ENCODE peak calls at places on chromosomes 12 and 14, in four cellular contexts. V, S, O and M are unnamed samples.

GRCh38 chr14:23984891-23985607 is 3.7 kb upstream of the DHRS4L2 start:
- DNase-seq in V (no peak), S (no peak), O (no peak), M (no peak)

GRCh38 chr14:68148763-68149162 is 329.2 kb downstream of the RAD51B start:
- DNase-seq in V (no peak), S (no peak), O (no peak), M (no peak)

GRCh38 chr14:37638599-37638998 is 43.2 kb downstream of the TTC6 start:
- DNase-seq in V (no peak), S (no peak), O (no peak), M (no peak)

GRCh38 chr14:22819191-22819988 is 4.2 kb upstream of the SLC7A7 start:
- DNase-seq in V (no peak), S (no peak), O (peak; percentile 89), M (peak; percentile 52)

GRCh38 chr12:103626498-103626897 is 39.4 kb downstream of the STAB2 start:
- DNase-seq in V (no peak), S (peak; percentile 67), O (peak; percentile 76), M (peak; percentile 7)

GRCh38 chr14:49581209-49581960 is 4.8 kb downstream of the RPS29 start:
- DNase-seq in V (no peak), S (no peak), O (peak; percentile 55), M (no peak)

GRCh38 chr12:85029456-85029855 is 6.6 kb downstream of the TSPAN19 start:
- DNase-seq in V (no peak), S (no peak), O (no peak), M (no peak)

GRCh38 chr14:69489495-69489894 is 5.0 kb downstream of the PLEKHD1 start:
- DNase-seq in V (no peak), S (no peak), O (no peak), M (no peak)

GRCh38 chr12:96445743-96446655 is 43.4 kb upstream of the CFAP54 start:
- DNase-seq in V (no peak), S (no peak), O (no peak), M (no peak)

GRCh38 chr12:7346571-7347225 is 42.8 kb downstream of the ACSM4 start:
- DNase-seq in V (no peak), S (no peak), O (no peak), M (no peak)

GRCh38 chr12:55850893-55851292 is 8.2 kb upstream of the MMP19 start:
- DNase-seq in V (peak; percentile 28), S (no peak), O (no peak), M (no peak)

GRCh38 chr12:17489452-17489851 is 600.5 kb downstream of the RERGL start:
- DNase-seq in V (no peak), S (no peak), O (peak; percentile 68), M (no peak)

GRCh38 chr14:71725802-71726638 is 206.2 kb upstream of the RGS6 start:
- DNase-seq in V (no peak), S (no peak), O (no peak), M (no peak)

GRCh38 chr12:22856120-22856699 is 231.2 kb downstream of the ETNK1 start:
- DNase-seq in V (no peak), S (no peak), O (no peak), M (no peak)

GRCh38 chr12:106113042-106113441 is 25.7 kb downstream of the NUAK1 start:
- DNase-seq in V (no peak), S (no peak), O (no peak), M (no peak)

GRCh38 chr12:15851919-15852318 is 30.3 kb upstream of the STRAP start:
- DNase-seq in V (no peak), S (no peak), O (no peak), M (no peak)

GRCh38 chr14:73680821-73681220 is 33.4 kb downstream of the PNMA1 start:
- DNase-seq in V (no peak), S (no peak), O (no peak), M (no peak)

GRCh38 chr12:55972906-55973597 is 826 bp upstream of the RAB5B start:
- DNase-seq in V (no peak), S (no peak), O (no peak), M (peak; percentile 24)

GRCh38 chr12:96454396-96454795 is 35.0 kb upstream of the CFAP54 start:
- DNase-seq in V (no peak), S (no peak), O (no peak), M (no peak)

GRCh38 chr12:87827638-87828264 is 201.4 kb downstream of the C12orf50 start:
- DNase-seq in V (no peak), S (no peak), O (no peak), M (no peak)

GRCh38 chr14:105330491-105330895 is 15.9 kb downstream of the PACS2 start:
- DNase-seq in V (no peak), S (peak; percentile 47), O (no peak), M (no peak)

GRCh38 chr12:87848248-87848868 is 180.8 kb downstream of the C12orf50 start:
- DNase-seq in V (no peak), S (no peak), O (no peak), M (no peak)

GRCh38 chr12:63132201-63132600 is 18.8 kb downstream of the AVPR1A start:
- DNase-seq in V (no peak), S (no peak), O (no peak), M (no peak)

GRCh38 chr12:118015306-118015705 is 1.2 kb upstream of the RFC5 start:
- DNase-seq in V (no peak), S (no peak), O (peak; percentile 50), M (no peak)

GRCh38 chr14:86196476-86196875 is 666.5 kb downstream of the FLRT2 start:
- DNase-seq in V (no peak), S (no peak), O (no peak), M (no peak)

GRCh38 chr12:82687020-82687951 is 580 bp downstream of the TMTC2 start:
- DNase-seq in V (peak; percentile 65), S (no peak), O (peak; percentile 92), M (peak; percentile 69)

GRCh38 chr12:50567926-50568325 is 63.1 kb downstream of the DIP2B start:
- DNase-seq in V (no peak), S (no peak), O (no peak), M (no peak)

GRCh38 chr14:70061108-70061507 is 127.6 kb downstream of the SLC8A3 start:
- DNase-seq in V (no peak), S (no peak), O (no peak), M (no peak)

DNA sequence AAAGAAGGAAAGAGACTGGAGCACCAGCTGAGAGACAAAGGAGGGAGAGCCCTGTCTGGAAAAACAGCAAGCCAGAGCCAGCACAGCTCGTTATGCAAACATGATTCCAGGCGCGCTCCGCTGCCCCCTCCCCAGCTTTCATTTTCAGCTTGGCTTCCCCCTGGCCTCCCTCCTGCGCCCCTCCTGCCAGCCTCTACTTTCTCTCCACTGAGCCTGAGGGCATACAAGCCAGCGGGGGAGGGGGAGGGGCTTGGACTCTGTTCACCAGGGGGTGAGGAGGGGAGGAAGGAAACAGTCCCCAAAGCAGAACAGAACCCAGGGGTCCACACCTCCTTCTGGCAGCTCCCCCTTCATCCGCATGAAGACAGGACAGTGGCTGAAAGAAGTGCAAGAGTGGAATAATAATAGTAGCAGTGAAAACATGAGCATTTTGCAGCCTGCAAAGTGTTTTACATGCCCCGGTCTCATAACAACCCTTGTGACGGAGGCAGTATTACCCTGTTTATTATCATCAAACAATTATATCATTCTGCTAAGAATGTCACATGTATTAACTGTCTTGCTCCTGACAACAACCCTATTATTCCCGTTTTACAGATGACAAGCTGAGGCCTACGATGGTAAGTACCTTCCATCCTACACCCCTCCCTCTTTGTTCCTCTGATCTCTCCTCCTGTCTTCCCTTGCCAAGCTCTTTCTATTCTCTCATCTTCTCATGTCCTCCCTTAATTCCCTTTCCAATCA is 24.2 kb downstream of the SMUG1 start:
- DNase-seq in V (no peak), S (no peak), O (peak; percentile 77), M (no peak)
- H3K4me3 ChIP-seq in V (no peak overlapping the region), S (no peak overlapping the region), O (no peak overlapping the region), M (no peak overlapping the region)

GRCh38 chr12:26193539-26193938 is 1.8 kb upstream of the SSPN start:
- DNase-seq in V (no peak), S (no peak), O (no peak), M (no peak)

GRCh38 chr12:26195641-26196423 is 459 bp downstream of the SSPN start:
- DNase-seq in V (peak; percentile 70), S (no peak), O (peak; percentile 84), M (peak; percentile 77)

GRCh38 chr12:26196424-26196722 is 1.0 kb downstream of the SSPN start:
- DNase-seq in V (no peak), S (no peak), O (no peak), M (no peak)

GRCh38 chr12:26197832-26198231 is 2.5 kb downstream of the SSPN start:
- DNase-seq in V (no peak), S (no peak), O (no peak), M (no peak)

DNA sequence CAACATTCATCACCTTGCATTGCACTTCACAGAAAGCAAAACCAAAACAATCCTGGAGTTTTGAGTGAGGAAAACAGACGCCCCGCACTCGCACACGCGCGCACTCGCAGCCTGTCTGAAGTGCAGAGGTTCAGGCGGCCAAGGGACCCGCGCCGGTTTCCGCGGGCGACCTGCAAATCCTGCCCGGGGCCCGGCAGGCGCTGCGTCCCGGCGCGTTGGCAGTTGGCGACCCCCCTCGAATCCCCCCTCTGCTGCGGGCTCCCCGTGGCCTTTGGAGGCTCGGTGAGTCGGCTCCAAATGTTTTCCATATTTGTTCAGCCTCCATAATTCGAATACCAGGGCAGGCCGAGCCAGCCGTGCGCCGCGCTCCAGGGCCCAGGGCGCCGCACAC is at the start of gene SSPN:
- DNase-seq in V (peak; percentile 80), S (peak; percentile 46), O (peak; percentile 86), M (peak; percentile 86)
- H3K4me3 ChIP-seq in V (peak within 1 kb of the TSS; percentile 74), S (peak within 1 kb of the TSS; percentile 46), O (peak within 1 kb of the TSS; percentile 78), M (peak within 1 kb of the TSS; percentile 38)

DNA sequence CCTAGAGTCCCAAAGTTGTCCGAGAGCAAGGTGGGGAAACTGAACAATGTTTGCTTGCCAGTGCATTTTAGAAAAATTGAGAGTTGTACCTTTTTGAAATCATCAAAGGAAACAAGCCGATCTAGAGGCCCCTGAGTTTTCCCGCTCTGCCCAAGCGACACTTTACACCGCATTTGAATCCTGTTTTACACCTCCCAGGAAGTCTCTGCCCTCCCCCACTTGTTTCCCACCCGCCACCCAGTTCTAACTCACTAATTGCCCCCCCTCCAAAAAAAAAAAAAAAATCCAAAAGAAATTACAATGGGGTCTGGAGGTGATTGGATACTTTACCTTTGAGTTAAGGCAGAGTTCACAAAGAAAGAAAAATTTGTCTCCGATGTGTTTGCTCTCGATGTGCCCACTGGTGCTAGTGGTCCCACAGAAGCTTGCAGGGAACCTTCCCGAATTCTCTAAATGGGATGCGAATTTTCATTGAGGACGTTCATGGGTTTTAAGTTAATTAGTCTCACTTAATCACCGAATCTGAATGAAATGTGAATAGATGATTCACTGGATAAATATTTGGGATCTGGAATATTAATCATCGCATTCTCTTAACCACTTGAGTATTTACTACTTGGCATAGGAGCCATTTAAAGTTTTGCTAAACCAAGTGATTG is 2.4 kb downstream of the HMGA2 start:
- DNase-seq in V (no peak), S (no peak), O (peak; percentile 68), M (no peak)
- H3K4me3 ChIP-seq in V (peak overlapping the region; percentile 67), S (no peak overlapping the region), O (peak overlapping the region; percentile 96), M (peak overlapping the region; percentile 58)

DNA sequence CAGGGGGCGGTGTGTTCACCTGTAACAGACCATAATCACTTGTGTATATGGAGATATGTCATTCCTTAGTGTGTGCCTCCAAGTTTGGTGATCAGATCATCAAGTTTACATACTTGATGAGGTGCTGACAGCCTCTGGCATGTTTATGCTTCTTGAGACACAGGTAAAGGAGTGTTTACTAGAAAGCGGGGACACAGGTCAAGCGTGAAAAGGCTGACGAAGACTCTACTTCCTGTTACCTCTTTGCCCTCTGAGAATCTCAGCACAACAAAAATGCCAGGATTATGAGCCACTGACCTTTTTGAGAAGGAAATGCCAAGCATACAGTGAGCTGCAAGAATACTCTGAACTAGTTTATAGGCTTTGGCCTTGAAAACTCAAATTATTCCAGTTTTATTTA is 29.6 kb downstream of the PRDM4 start:
- DNase-seq in V (no peak), S (no peak), O (no peak), M (no peak)
- H3K4me3 ChIP-seq in V (no peak overlapping the region), S (no peak overlapping the region), O (no peak overlapping the region), M (no peak overlapping the region)